ENCODE peak calls at places on chromosomes 6 and 20, in seven cellular contexts. Q is T-helper 2 cell, N is memory B cell, D is GM23338, L is germinal center, H is GM13976, T is neural crest cell. E is an unnamed sample.

GRCh38 chr20:46028772-46029371 is at the start of gene SLC12A5:
- DNase-seq in H (no peak), L (no peak), D (no peak), N (no peak), Q (no peak), T (no peak), E (no peak)

GRCh38 chr6:143361536-143362191 is 88.8 kb downstream of the ADAT2 start:
- DNase-seq in T (no peak), L (no peak), Q (no peak), H (no peak), N (no peak), D (no peak), E (peak)

GRCh38 chr20:40673442-40673841 is 15.6 kb downstream of the MAFB start:
- DNase-seq in Q (no peak), D (peak), H (no peak), T (no peak), L (no peak), N (no peak), E (no peak)

GRCh38 chr6:170096191-170096802 is 194.6 kb downstream of the DLL1 start:
- DNase-seq in L (no peak), Q (no peak), N (no peak), D (no peak), T (no peak), H (no peak), E (no peak)

GRCh38 chr20:53081916-53082863 is 110.0 kb downstream of the TSHZ2 start:
- DNase-seq in D (no peak), Q (no peak), N (no peak), T (no peak), L (no peak), H (no peak), E (no peak)

GRCh38 chr6:7463785-7464184 is 74.2 kb downstream of the RIOK1 start:
- DNase-seq in N (no peak), D (peak), Q (no peak), T (no peak), L (no peak), H (no peak), E (no peak)

GRCh38 chr6:21354805-21355238 is 238.7 kb upstream of the SOX4 start:
- DNase-seq in N (no peak), T (no peak), L (no peak), D (no peak), H (no peak), Q (no peak), E (no peak)

GRCh38 chr20:62739581-62740285 is 31.1 kb downstream of the NTSR1 start:
- DNase-seq in N (no peak), D (no peak), T (no peak), Q (peak), L (peak), H (no peak), E (no peak)

GRCh38 chr20:12670292-12670691 is 338.5 kb upstream of the SPTLC3 start:
- DNase-seq in T (no peak), Q (no peak), H (no peak), L (no peak), D (no peak), N (no peak), E (no peak)